ENCODE peak calls at places on chromosomes 13 and 19, in ten cellular contexts. J is anterior cingulate cortex; E is right cardiac atrium; O is NB4; G is CD4-positive, alpha-beta T cell; B is stimulated activated CD8-positive, alpha-beta memory T cell treated with anti-CD3 and anti-CD28 coated beads, Interleukin-15, amount 100 ng/mL, for 48 hours; W is Karpas-422; D is smooth muscle cell of the brain vasculature; H is GM12864; F is endothelial cell. M is an unnamed sample.

GRCh38 chr19:18629166-18630088 is 7.4 kb upstream of the KLHL26 start:
- DNase-seq in O (no peak), J (peak; percentile 72), E (peak; percentile 82), F (no peak), D (no peak), G (no peak), B (no peak), H (no peak), W (no peak), M (no peak)

GRCh38 chr13:22848539-22849052 is 332.2 kb upstream of the SGCG start:
- DNase-seq in J (no peak), O (no peak), F (peak; percentile 5), E (no peak), H (no peak), W (no peak), D (no peak), B (no peak), G (no peak), M (peak; percentile 47)

GRCh38 chr13:38951525-38952313 is 38.9 kb downstream of the STOML3 start:
- DNase-seq in H (no peak), F (no peak), E (peak; percentile 67), D (no peak), O (no peak), G (no peak), J (no peak), W (no peak), B (no peak), M (no peak)

GRCh38 chr13:77810430-77810829 is 108.2 kb downstream of the EDNRB start:
- DNase-seq in W (peak; percentile 73), H (peak; percentile 24), G (no peak), E (no peak), O (peak; percentile 60), B (no peak), J (no peak), D (no peak), F (no peak), M (no peak)

GRCh38 chr19:401836-402535 is 7.0 kb downstream of the C2CD4C start:
- DNase-seq in G (no peak), H (no peak), D (no peak), J (no peak), B (no peak), O (no peak), F (no peak), E (no peak), W (no peak), M (no peak)

GRCh38 chr19:55459950-55460657 is 1.3 kb downstream of the ISOC2 start:
- DNase-seq in B (no peak), W (no peak), D (no peak), G (no peak), J (no peak), E (no peak), O (no peak), H (no peak), F (no peak), M (no peak)

GRCh38 chr19:49073514-49074378 is 1.2 kb upstream of the KCNA7 start:
- DNase-seq in O (peak; percentile 68), W (peak; percentile 56), B (no peak), H (no peak), G (no peak), F (no peak), J (no peak), D (no peak), E (no peak), M (no peak)

GRCh38 chr13:95784161-95784880 is 107.4 kb downstream of the DNAJC3 start:
- DNase-seq in F (no peak), E (no peak), G (no peak), O (no peak), J (no peak), B (no peak), W (no peak), D (peak; percentile 39), H (no peak), M (no peak)

GRCh38 chr19:31546561-31546960 is 197.3 kb upstream of the TSHZ3 start:
- DNase-seq in F (no peak), W (no peak), H (no peak), E (no peak), B (no peak), D (no peak), G (no peak), O (no peak), J (no peak), M (no peak)

M was measured in heart left ventricle.